ENCODE peak calls at places on chromosomes 1 and 21, in four cellular contexts. G, X, E and H are unnamed samples. For H3K4me1, the result is how much of the 10 kb centered on the place peaks cover.

GRCh38 chr1:16158025-16158424 is 2.2 kb upstream of the EPHA2 start:
- DNase-seq in G (no peak), X (no peak), E (no peak), H (no peak)

GRCh38 chr1:42971848-42972291 is 13.2 kb upstream of the SLC2A1 start:
- DNase-seq in G (no peak), X (no peak), E (no peak), H (no peak)

GRCh38 chr1:175508320-175509110 is 234.9 kb downstream of the TNR start:
- DNase-seq in G (no peak), X (no peak), E (no peak), H (no peak)

GRCh38 chr1:74502432-74502831 is 10.0 kb downstream of the LRRC53 start:
- DNase-seq in G (no peak), X (no peak), E (no peak), H (no peak)

GRCh38 chr1:216422821-216423529 is at the start of gene USH2A:
- DNase-seq in G (no peak), X (peak), E (no peak), H (no peak)

GRCh38 chr21:45147473-45148315 is 73.3 kb downstream of the ADARB1 start:
- DNase-seq in G (peak), X (no peak), E (no peak), H (no peak)

GRCh38 chr1:156581661-156582387 is 2.3 kb downstream of the TTC24 start:
- DNase-seq in G (peak), X (no peak), E (no peak), H (no peak)

GRCh38 chr1:9589144-9589718 is 520 bp downstream of the TMEM201 start:
- DNase-seq in G (peak), X (peak), E (peak), H (peak)

GRCh38 chr1:220221670-220222069 is 50.6 kb downstream of the RAB3GAP2 start:
- DNase-seq in G (no peak), X (no peak), E (no peak), H (no peak)

GRCh38 chr1:198601936-198602889 is 36.6 kb upstream of the PTPRC start:
- DNase-seq in G (no peak), X (no peak), E (no peak), H (no peak)
- H3K4me1 ChIP-seq in G (under half), X (under half), E (under half), H (under half)

GRCh38 chr1:12169442-12170135 is 2.8 kb downstream of the TNFRSF1B start:
- DNase-seq in G (no peak), X (no peak), E (no peak), H (no peak)
- H3K4me3 ChIP-seq in G (no peak), X (no peak), E (peak), H (no peak)

GRCh38 chr1:96409689-96410088 is 311.9 kb upstream of the PTBP2 start:
- DNase-seq in G (no peak), X (no peak), E (no peak), H (no peak)
- TF ChIP-seq CTCF in G (no peak), X (no peak), E (no peak), H (no peak)

GRCh38 chr21:44084496-44085241 is 22.5 kb upstream of the PWP2 start:
- DNase-seq in G (peak), X (no peak), E (peak), H (no peak)

GRCh38 chr21:44088401-44088780 is 18.8 kb upstream of the PWP2 start:
- DNase-seq in G (peak), X (no peak), E (peak), H (peak)

GRCh38 chr21:44085491-44086321 is 21.5 kb upstream of the PWP2 start:
- DNase-seq in G (peak), X (no peak), E (peak), H (no peak)

GRCh38 chr21:44087426-44088400 is 19.5 kb upstream of the PWP2 start:
- DNase-seq in G (peak), X (no peak), E (peak), H (no peak)

DNA sequence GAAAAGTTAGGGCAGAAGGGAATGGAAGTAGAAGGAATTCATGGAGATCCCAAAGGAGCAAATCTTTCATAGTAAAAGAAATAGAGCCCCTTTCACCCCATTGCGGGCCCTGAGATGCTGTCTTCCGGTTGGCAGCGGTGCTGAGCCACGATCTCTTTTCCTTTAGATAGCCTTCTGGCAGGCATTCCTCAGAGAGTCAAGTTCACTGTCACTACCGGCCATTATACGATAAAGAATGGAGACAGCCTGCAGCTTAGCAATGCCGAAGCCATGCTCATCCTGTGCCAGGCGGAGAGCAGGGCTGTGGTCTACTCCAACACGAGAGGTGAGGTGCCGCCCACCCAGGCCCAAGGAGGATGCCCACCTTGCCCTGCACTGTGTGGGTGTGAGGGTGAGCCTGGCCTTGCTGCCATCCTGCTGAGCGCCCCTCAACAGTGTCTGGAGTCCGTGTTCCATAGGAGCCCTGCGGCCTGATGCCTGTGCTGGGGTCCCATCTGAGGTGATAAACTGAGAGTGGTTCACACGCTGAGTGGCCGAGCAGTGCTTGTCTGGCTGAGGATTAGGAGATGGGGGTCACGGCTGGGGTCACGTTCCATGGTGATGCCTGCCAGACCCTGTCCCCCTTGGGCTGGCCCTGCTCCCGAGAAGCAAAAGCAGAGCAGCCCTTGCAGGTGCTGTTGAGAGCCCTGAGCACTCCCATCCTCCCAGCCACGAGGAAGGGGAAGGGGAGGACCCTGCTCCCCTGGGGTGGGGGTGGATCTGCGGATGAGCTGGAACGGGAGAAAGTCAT is 20.4 kb upstream of the PWP2 start:
- DNase-seq in G (peak), X (no peak), E (peak), H (no peak)
- H3K4me1 ChIP-seq in G (under half), X (under half), E (under half), H (under half)

GRCh38 chr21:36089946-36090345 is 20.1 kb downstream of the CBR1 start:
- DNase-seq in G (no peak), X (no peak), E (no peak), H (no peak)

GRCh38 chr21:36092676-36093075 is 22.9 kb downstream of the CBR1 start:
- DNase-seq in G (no peak), X (no peak), E (no peak), H (no peak)

GRCh38 chr21:36096398-36097290 is 26.8 kb downstream of the CBR1 start:
- DNase-seq in G (no peak), X (no peak), E (no peak), H (no peak)

GRCh38 chr21:36097427-36098230 is 27.8 kb downstream of the CBR1 start:
- DNase-seq in G (no peak), X (no peak), E (no peak), H (no peak)

DNA sequence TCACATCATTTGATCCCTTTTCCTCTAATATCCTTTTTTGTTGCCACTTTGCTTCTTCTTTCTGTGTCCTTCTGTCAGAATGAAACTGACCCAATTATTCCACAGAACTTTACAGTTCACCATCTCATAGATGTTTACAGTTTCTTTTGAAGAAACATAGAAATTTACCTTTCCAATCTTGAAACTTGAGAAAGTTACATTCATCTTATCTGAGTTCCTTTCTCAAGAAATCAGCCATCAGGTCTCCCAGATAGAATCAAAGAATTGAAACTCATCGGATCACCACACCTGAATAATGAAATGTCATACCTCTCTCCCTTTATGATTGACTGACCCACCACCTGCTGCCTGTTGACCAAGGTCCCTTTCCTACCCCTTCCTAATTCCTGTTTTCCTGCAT is 23.7 kb downstream of the CBR1 start:
- DNase-seq in G (no peak), X (no peak), E (no peak), H (no peak)
- H3K4me3 ChIP-seq in G (no peak), X (no peak), E (no peak), H (no peak)

GRCh38 chr21:22260274-22260673 is 1262.1 kb downstream of the NCAM2 start:
- DNase-seq in G (no peak), X (no peak), E (no peak), H (no peak)
- TF ChIP-seq CTCF in G (no peak), X (no peak), E (no peak), H (no peak)

DNA sequence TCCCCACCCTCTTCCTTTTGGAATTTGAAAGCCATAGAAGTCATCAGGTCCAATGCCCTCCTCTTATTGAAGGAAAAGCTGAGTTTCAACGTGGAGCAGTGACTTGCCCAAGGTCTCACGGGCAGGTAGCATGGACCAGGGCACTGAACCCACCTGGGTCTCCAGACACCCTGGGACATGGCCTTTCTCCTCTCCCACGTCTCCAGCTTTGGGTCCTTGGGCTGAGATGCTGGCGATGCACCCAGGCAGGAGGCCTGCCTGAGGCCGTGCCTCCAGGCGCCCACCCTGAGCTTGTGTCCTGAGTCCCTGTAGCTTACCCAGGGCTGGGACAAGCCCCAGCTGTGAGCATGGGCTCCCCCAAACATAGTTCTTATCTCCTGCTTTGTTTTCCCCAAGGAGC is 21.4 kb downstream of the LDLRAP1 start:
- DNase-seq in G (no peak), X (no peak), E (no peak), H (no peak)
- H3K4me1 ChIP-seq in G (under half), X (under half), E (half or more), H (under half)

DNA sequence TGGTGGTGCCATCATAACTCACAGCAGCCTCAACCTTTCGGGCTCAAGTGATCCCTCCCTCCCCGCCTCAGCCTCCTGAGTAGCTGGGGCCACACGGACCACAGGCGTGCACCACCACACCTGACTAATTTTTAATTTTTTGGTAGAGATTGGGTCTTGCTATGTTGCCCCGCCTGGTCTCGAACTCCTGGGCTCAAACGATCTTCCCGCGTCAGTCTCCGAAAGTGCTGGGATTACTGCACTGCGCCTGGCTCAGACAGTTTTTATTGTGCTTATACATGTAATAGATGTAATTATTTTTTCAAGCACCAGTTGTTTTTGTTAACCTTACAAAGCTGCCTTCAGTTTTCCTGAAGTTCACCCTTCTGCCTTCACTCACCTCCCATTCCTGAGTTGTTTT is 38.0 kb upstream of the HMGN1 start:
- DNase-seq in G (no peak), X (no peak), E (no peak), H (no peak)
- H3K4me3 ChIP-seq in G (no peak), X (no peak), E (no peak), H (no peak)